ENCODE peak calls at places on chromosome 14, in five cellular contexts. H, J, A, P and N are unnamed samples.

GRCh38 chr14:104879201-104879982 is 14.3 kb downstream of the CEP170B start:
- DNase-seq in H (no peak), J (no peak), A (no peak), P (no peak), N (no peak)

GRCh38 chr14:69087061-69087461 is 65.9 kb downstream of the DCAF5 start:
- DNase-seq in H (no peak), J (no peak), A (no peak), P (no peak), N (no peak)

GRCh38 chr14:81504864-81505263 is 28.8 kb downstream of the SEL1L start:
- DNase-seq in H (no peak), J (no peak), A (no peak), P (no peak), N (no peak)

GRCh38 chr14:103084021-103084919 is at the start of gene LBHD2:
- DNase-seq in H (no peak), J (no peak), A (no peak), P (peak), N (peak)

GRCh38 chr14:70907996-70908917 is 998 bp downstream of the PCNX1 start:
- DNase-seq in H (peak), J (no peak), A (peak), P (peak), N (peak)

GRCh38 chr14:75291331-75291730 is 12.7 kb downstream of the FOS start:
- DNase-seq in H (no peak), J (no peak), A (no peak), P (no peak), N (no peak)

GRCh38 chr14:36238666-36239363 is 62.3 kb upstream of the PTCSC3 start:
- DNase-seq in H (no peak), J (no peak), A (peak), P (no peak), N (no peak)

GRCh38 chr14:60183724-60184596 is 18.8 kb upstream of the DHRS7 start:
- DNase-seq in H (peak), J (peak), A (peak), P (no peak), N (peak)

GRCh38 chr14:89432226-89432625 is 15.2 kb upstream of the FOXN3 start:
- DNase-seq in H (no peak), J (no peak), A (no peak), P (no peak), N (no peak)

GRCh38 chr14:37864861-37865718 is 269.7 kb downstream of the TTC6 start:
- DNase-seq in H (no peak), J (no peak), A (peak), P (no peak), N (no peak)

GRCh38 chr14:102363182-102363952 is 626 bp downstream of the TECPR2 start:
- DNase-seq in H (no peak), J (no peak), A (peak), P (no peak), N (peak)

GRCh38 chr14:94483729-94484275 is 7.8 kb upstream of the SERPINA9 start:
- DNase-seq in H (no peak), J (no peak), A (no peak), P (no peak), N (no peak)

GRCh38 chr14:43540948-43541347 is 966.1 kb downstream of the FSCB start:
- DNase-seq in H (no peak), J (no peak), A (peak), P (peak), N (peak)

GRCh38 chr14:74062809-74063150 is 21.5 kb downstream of the ALDH6A1 start:
- DNase-seq in H (no peak), J (no peak), A (peak), P (no peak), N (no peak)

GRCh38 chr14:104898195-104898558 is 26.5 kb upstream of the PLD4 start:
- DNase-seq in H (no peak), J (no peak), A (no peak), P (peak), N (no peak)

GRCh38 chr14:89165189-89165809 is 251.7 kb downstream of the FOXN3 start:
- DNase-seq in H (peak), J (no peak), A (no peak), P (no peak), N (no peak)

GRCh38 chr14:79254069-79254775 is 957.1 kb downstream of the DIO2 start:
- DNase-seq in H (no peak), J (no peak), A (no peak), P (no peak), N (no peak)

GRCh38 chr14:61451491-61451890 is 130.1 kb downstream of the PRKCH start:
- DNase-seq in H (no peak), J (no peak), A (no peak), P (no peak), N (peak)

GRCh38 chr14:89391123-89391522 is 25.9 kb downstream of the FOXN3 start:
- DNase-seq in H (no peak), J (no peak), A (peak), P (no peak), N (no peak)

GRCh38 chr14:77615231-77616132 is 955 bp downstream of the SPTLC2 start:
- DNase-seq in H (no peak), J (no peak), A (peak), P (peak), N (peak)

GRCh38 chr14:105460616-105461015 is 14.0 kb upstream of the CRIP2 start:
- DNase-seq in H (no peak), J (no peak), A (no peak), P (no peak), N (no peak)

GRCh38 chr14:65566820-65567522 is 154.4 kb downstream of the FUT8 start:
- DNase-seq in H (no peak), J (no peak), A (peak), P (no peak), N (no peak)

DNA sequence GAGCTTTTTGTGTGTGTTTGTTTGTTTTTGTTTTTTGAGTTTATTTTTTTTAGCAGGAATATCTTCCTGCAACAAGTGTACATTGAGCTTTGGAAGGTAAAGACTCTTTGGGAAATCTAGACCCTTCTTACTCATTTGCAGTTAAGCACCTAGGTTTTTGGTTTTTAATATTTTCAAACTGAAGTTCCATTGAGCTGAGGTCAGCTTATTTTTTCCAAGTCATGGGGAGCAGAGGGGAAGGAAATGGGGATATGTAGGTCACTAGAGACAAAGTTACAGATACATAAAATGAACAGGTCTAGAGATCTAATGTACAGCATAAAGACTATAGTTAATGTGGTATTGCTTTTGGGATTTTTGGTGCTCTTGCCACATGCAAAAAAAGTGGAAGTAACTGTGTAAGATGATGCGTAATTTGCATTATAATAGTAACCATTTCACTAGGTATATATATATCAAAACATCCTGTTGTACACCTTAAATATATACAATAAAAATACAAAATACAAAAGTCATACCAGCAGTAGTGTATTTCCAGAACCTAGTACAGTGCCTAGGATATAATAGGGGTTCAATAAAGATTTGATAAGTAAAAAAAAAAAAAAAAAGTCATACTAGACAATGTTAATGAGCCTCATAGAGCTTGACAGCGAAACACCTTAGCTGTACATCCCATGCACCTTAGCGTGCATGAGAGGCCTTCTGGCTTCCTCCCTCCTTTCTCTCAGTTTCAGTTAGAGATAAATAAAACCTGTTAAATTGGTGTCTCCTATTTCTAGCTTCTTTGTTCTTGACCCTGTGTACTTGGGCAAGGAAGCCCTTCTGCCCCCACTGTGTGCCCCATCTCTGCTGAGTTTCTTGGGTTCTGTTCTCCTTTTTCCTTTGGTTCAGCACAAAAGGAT is 22.7 kb downstream of the CGRRF1 start:
- DNase-seq in H (peak), J (no peak), A (no peak), P (no peak), N (no peak)
- H3K9ac ChIP-seq in H (no peak), J (no peak), A (no peak), P (no peak), N (no peak)

DNA sequence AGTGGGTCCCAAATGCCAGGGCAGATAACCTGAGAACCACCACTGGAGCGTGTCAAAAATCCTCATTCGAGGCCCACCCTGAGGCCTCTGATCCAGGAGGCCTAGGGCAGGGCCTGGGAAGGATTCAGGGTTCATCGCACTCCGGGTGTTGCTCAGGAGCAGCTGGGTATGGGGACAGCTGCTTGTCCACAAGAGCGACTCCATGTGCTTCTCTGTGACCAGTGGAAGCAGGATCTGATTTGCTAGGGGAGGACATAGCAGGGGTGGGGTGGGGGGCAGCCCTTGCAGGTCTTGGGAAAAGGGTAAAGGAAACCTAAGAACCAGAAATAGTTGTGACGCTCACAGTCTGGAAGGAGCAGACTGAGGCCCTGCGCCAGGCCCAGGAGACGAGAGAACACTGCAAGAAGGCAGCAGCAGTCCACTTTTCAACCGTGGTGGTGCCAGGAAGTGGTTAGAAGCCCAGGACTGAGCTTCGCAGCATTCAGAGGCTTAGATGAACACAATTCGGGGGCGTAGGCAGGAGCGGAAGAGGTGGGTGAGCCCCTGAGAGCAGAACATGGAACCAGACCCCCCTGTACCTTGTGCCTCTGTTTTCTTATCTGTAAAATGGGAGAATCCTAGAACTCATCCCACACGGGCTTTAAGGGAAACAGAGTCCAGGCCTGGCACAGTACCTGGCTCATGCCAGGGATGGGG is 33.7 kb downstream of the ITPK1 start:
- DNase-seq in H (no peak), J (no peak), A (no peak), P (no peak), N (no peak)
- TF ChIP-seq EZH2phosphoT487 in H (no peak), J (no peak), A (no peak), P (no peak), N (no peak)

GRCh38 chr14:72450473-72451044 is 443.3 kb downstream of the DPF3 start:
- DNase-seq in H (no peak), J (no peak), A (no peak), P (no peak), N (no peak)

GRCh38 chr14:72444701-72445100 is 449.2 kb downstream of the DPF3 start:
- DNase-seq in H (no peak), J (no peak), A (peak), P (no peak), N (no peak)

GRCh38 chr14:72451081-72451972 is 442.6 kb downstream of the DPF3 start:
- DNase-seq in H (peak), J (no peak), A (no peak), P (no peak), N (peak)

GRCh38 chr14:72443991-72444431 is 449.9 kb downstream of the DPF3 start:
- DNase-seq in H (no peak), J (no peak), A (no peak), P (no peak), N (no peak)

DNA sequence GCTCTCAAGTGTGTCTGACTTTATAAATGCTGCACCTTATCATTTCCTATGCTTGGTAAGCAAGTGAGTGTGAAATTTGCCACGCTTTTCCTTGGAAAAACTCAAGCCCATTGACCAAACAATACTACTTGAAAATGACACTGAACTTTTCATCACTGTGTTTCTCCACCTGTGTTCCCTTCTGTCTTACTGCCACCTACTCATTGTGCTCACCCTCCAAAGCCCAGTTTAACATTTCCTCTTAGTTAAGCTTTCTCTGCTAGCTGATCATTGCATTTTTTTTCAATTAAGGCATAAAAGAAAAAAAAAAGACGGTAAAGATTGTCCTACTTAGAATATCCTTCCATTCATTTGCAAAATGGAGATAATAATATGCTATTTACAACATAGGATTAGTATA is 445.7 kb downstream of the DPF3 start:
- DNase-seq in H (no peak), J (no peak), A (no peak), P (no peak), N (no peak)
- TF ChIP-seq CTCF in H (no peak), J (no peak), A (no peak), P (no peak), N (no peak)

DNA sequence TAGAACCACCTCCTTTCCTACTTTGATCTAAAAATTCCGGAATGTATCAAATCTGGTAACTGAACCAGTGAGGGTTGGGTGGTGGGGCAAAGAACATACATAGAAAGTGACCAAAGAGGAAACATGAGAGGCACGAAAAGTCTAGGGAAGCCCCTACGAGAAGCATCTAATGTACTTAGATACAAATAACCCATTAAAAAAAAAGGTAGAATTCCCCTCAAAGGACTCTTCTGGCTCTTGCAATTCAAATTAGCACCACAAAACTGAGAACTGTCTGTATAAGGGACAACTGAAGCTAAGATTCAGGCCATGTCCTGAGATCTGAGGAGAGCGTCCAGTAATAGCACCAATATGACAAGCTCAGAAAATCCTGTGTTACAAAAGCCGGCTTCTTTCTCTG is 21.4 kb downstream of the MTHFD1 start:
- DNase-seq in H (no peak), J (no peak), A (no peak), P (no peak), N (no peak)
- H3K9ac ChIP-seq in H (no peak), J (no peak), A (no peak), P (no peak), N (no peak)